ENCODE peak calls at places on chromosomes 13 and 19, in five cellular contexts. Y, W, H, V and K are unnamed samples.

GRCh38 chr19:947707-948533 is 22.1 kb downstream of the ARID3A start:
- DNase-seq in H (no peak), Y (peak), V (peak), W (no peak), K (no peak)

GRCh38 chr13:96730676-96731075 is 263.6 kb downstream of the OXGR1 start:
- DNase-seq in W (no peak), Y (no peak), V (no peak), H (no peak), K (no peak)

GRCh38 chr19:23776507-23777205 is 18.0 kb upstream of the ZNF681 start:
- DNase-seq in W (no peak), H (no peak), V (no peak), Y (no peak), K (no peak)

GRCh38 chr13:51380269-51380668 is 40.8 kb downstream of the SERPINE3 start:
- DNase-seq in Y (no peak), V (no peak), W (peak), H (peak), K (peak)

GRCh38 chr19:13795595-13796300 is 505 bp downstream of the ZSWIM4 start:
- DNase-seq in V (peak), W (peak), H (peak), Y (peak), K (no peak)

GRCh38 chr19:39127812-39128510 is 2.4 kb downstream of the PAK4 start:
- DNase-seq in H (peak), W (no peak), Y (no peak), V (no peak), K (no peak)

GRCh38 chr13:25901460-25902376 is 150.1 kb downstream of the SHISA2 start:
- DNase-seq in W (peak), H (no peak), V (no peak), Y (no peak), K (peak)

GRCh38 chr19:48190288-48191284 is 20.1 kb downstream of the ZSWIM9 start:
- DNase-seq in Y (peak), W (peak), V (no peak), H (no peak), K (peak)

GRCh38 chr19:50432658-50433057 is at the start of gene MYBPC2:
- DNase-seq in W (peak), V (no peak), H (no peak), Y (no peak), K (peak)

GRCh38 chr19:51417107-51417806 is at the start of gene SIGLEC10:
- DNase-seq in W (peak), H (no peak), Y (peak), V (peak), K (no peak)

GRCh38 chr13:93227906-93228801 is 1.5 kb downstream of the GPC6 start:
- DNase-seq in Y (peak), W (peak), V (peak), H (peak), K (peak)

GRCh38 chr19:36051236-36051635 is 2.8 kb downstream of the THAP8 start:
- DNase-seq in H (no peak), Y (no peak), W (peak), V (no peak), K (no peak)

GRCh38 chr13:61253105-61253877 is 162.4 kb downstream of the PCDH20 start:
- DNase-seq in W (no peak), V (no peak), H (no peak), Y (no peak), K (no peak)

GRCh38 chr13:76293751-76294150 is 592.5 kb downstream of the KCTD12 start:
- DNase-seq in H (peak), W (peak), V (no peak), Y (no peak), K (peak)

DNA sequence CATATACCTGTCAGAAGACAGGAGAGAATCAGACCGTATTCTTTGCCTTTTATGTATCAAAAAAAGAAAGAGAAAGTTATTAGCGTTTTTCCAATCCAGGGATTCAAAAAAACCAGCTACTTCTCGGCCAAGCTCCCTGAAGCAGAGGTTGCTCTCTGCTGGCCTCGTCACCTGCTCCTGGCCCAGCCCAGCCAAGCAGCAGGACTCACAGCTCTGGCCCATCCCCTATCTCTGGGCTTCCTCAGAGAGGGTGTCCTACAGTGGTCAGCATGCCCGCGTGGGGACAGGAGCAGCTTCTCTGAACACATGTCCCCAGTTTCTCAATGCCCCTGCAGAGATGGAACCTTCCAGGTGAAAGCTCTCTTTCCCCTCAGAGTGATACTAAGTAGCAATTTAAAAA is 209.0 kb downstream of the URI1 start:
- DNase-seq in H (no peak), Y (no peak), W (no peak), V (no peak), K (no peak)
- H3K4me3 ChIP-seq in H (no peak), Y (no peak), W (no peak), V (no peak), K (no peak)

GRCh38 chr19:33770107-33770506 is 26.6 kb upstream of the KCTD15 start:
- DNase-seq in W (no peak), Y (no peak), V (no peak), H (no peak), K (no peak)

GRCh38 chr19:33769208-33769607 is 27.5 kb upstream of the KCTD15 start:
- DNase-seq in Y (no peak), H (no peak), V (no peak), W (no peak), K (no peak)

GRCh38 chr19:33766623-33767022 is 30.0 kb upstream of the KCTD15 start:
- DNase-seq in W (no peak), V (no peak), H (no peak), Y (no peak), K (no peak)

GRCh38 chr19:33771308-33772101 is 25.2 kb upstream of the KCTD15 start:
- DNase-seq in Y (no peak), H (peak), W (peak), V (peak), K (peak)

DNA sequence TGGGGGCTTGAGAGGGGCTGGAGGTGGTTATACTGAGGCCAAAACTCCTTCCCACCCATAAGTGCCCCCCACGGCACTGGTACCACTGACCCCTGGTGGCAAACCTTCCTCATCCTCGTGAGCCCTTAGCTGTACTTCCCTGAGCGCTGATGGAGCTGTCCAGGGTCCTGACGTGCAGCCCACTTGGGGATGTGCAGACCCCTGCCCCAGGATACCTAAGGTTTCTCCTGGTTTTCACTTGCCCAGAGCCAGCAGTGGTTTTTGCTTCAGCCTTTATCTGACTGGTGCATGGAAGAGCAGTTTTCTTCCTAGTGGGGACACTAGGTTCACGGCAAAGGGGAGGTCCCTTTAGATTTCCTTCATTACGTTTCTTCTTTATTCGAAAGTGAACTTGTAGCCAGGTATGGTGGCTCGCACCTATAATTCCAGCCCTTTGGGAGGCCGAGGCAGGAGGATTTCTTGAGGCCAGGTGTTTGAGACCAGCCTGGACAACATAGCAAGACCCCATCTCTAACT is 28.7 kb upstream of the KCTD15 start:
- DNase-seq in V (no peak), H (no peak), W (peak), Y (no peak), K (peak)
- TF ChIP-seq CTCF in V (no peak), H (peak), W (peak), Y (no peak), K (peak)

GRCh38 chr13:91797567-91797966 is 399.1 kb downstream of the GPC5 start:
- DNase-seq in W (no peak), H (no peak), Y (no peak), V (no peak), K (no peak)

GRCh38 chr13:91805605-91806004 is 407.2 kb downstream of the GPC5 start:
- DNase-seq in H (no peak), Y (no peak), V (no peak), W (peak), K (no peak)

GRCh38 chr13:91804724-91805123 is 406.3 kb downstream of the GPC5 start:
- DNase-seq in Y (no peak), W (no peak), H (no peak), V (no peak), K (no peak)

DNA sequence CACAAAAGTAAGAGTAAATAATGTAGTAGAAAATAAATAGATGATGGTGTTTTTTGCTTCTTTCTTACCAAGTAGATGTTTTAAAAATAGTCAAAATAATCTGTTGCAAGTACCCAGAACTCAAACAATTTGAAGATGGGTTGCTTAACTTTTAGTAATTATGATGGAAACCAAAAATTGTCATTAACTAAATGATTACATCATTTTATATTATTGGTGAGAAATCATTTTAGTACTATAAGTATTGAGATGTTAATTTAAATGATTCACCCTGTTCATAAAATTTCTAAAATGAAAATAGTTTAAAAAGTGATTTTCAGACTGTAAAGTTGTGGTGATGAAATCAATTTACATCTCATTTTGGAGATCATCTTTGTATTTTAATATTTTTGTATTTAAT is 404.5 kb downstream of the GPC5 start:
- DNase-seq in H (no peak), W (no peak), Y (no peak), V (no peak), K (no peak)
- H3K4me3 ChIP-seq in H (no peak), W (no peak), Y (no peak), V (no peak), K (no peak)

DNA sequence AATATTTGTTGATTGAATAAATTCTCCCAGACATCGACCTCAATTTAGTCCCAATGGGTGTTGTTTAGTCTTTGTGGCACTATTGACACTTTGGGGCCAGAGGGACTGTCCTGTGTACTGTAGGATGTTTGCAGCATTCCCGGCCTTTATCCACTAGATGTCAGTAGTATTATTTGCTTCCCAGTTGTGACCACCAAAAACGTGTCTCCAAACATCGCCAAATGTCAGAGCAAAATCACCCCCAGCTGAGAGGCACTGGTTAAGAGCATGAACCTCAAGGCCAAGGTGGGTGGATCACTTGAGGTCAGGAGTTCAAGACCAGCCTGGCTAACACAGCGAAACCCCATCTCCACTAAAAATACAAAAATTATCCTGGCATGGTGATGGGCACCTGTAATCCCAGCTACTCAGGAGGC is 15.4 kb downstream of the NLRP12 start:
- DNase-seq in V (no peak), W (peak), H (peak), Y (no peak), K (peak)
- TF ChIP-seq CTCF in V (peak), W (peak), H (peak), Y (no peak), K (peak)

GRCh38 chr19:2168619-2169424 is 5.1 kb downstream of the DOT1L start:
- DNase-seq in V (peak), H (peak), W (peak), Y (peak), K (peak)

GRCh38 chr19:2171349-2172145 is 7.8 kb downstream of the DOT1L start:
- DNase-seq in H (no peak), Y (no peak), V (no peak), W (peak), K (peak)

GRCh38 chr19:2170987-2171348 is 7.2 kb downstream of the DOT1L start:
- DNase-seq in W (no peak), V (no peak), Y (no peak), H (no peak), K (no peak)

GRCh38 chr19:2167896-2168618 is 4.3 kb downstream of the DOT1L start:
- DNase-seq in W (peak), V (peak), H (peak), Y (peak), K (peak)

GRCh38 chr19:2170219-2170618 is 6.5 kb downstream of the DOT1L start:
- DNase-seq in V (no peak), Y (no peak), H (no peak), W (no peak), K (no peak)
- H3K4me3 ChIP-seq in V (no peak), Y (no peak), H (no peak), W (no peak), K (no peak)